ENCODE peak calls at places on chromosomes 2 and 18, in five cellular contexts. K is NCI-H1436, F is left lung, J is ACHN, T is left ventricle myocardium superior. R is an unnamed sample.

GRCh38 chr2:27278010-27278409 is 2.8 kb downstream of the DNAJC5G start:
- DNase-seq in F (no peak), K (no peak), J (no peak), T (no peak), R (no peak)

GRCh38 chr2:86382108-86382507 is 44.7 kb upstream of the REEP1 start:
- DNase-seq in T (no peak), F (no peak), K (no peak), J (no peak), R (no peak)

GRCh38 chr2:119252186-119253113 is 28.8 kb downstream of the STEAP3 start:
- DNase-seq in F (no peak), T (no peak), J (peak; percentile 96), K (no peak), R (peak; percentile 98)

GRCh38 chr2:239323473-239323872 is 77.3 kb downstream of the HDAC4 start:
- DNase-seq in K (no peak), T (no peak), F (no peak), J (no peak), R (no peak)

GRCh38 chr2:15311201-15311882 is 249.8 kb downstream of the NBAS start:
- DNase-seq in F (no peak), T (no peak), K (no peak), J (no peak), R (peak; percentile 45)

GRCh38 chr18:11408555-11408954 is 200.8 kb upstream of the SLC35G4 start:
- DNase-seq in T (no peak), J (no peak), K (no peak), F (no peak), R (no peak)

GRCh38 chr2:222861411-222862067 is 703 bp downstream of the ACSL3 start:
- DNase-seq in J (no peak), F (peak; percentile 89), T (peak; percentile 73), K (no peak), R (peak; percentile 37)

GRCh38 chr2:134107402-134107801 is 146.5 kb upstream of the MGAT5 start:
- DNase-seq in T (no peak), K (no peak), F (no peak), J (no peak), R (no peak)

GRCh38 chr2:113848758-113849460 is 41.0 kb upstream of the ACTR3 start:
- DNase-seq in K (no peak), T (no peak), J (peak; percentile 28), F (no peak), R (peak; percentile 58)

GRCh38 chr18:10122116-10122515 is 208.3 kb downstream of the VAPA start:
- DNase-seq in F (no peak), K (peak; percentile 73), J (no peak), T (no peak), R (peak; percentile 90)

GRCh38 chr2:222960126-222960525 is 91.9 kb upstream of the KCNE4 start:
- DNase-seq in F (no peak), J (no peak), K (no peak), T (no peak), R (peak; percentile 75)

GRCh38 chr18:32930695-32931301 is 158.0 kb upstream of the KLHL14 start:
- DNase-seq in J (peak; percentile 55), T (no peak), F (no peak), K (no peak), R (peak; percentile 74)

GRCh38 chr2:237752761-237753165 is 45.8 kb upstream of the RBM44 start:
- DNase-seq in J (no peak), T (no peak), K (no peak), F (no peak), R (no peak)

GRCh38 chr18:11411021-11411420 is 198.4 kb upstream of the SLC35G4 start:
- DNase-seq in F (no peak), K (no peak), T (no peak), J (no peak), R (peak; percentile 46)

GRCh38 chr2:216696751-216697560 is 1.6 kb upstream of the IGFBP5 start:
- DNase-seq in T (no peak), K (peak; percentile 33), F (no peak), J (peak; percentile 63), R (peak; percentile 73)

GRCh38 chr2:20351555-20352229 is 1.0 kb upstream of the PUM2 start:
- DNase-seq in J (no peak), T (no peak), F (no peak), K (no peak), R (no peak)

GRCh38 chr2:208101716-208102631 is 22.4 kb downstream of the CRYGD start:
- DNase-seq in K (peak; percentile 13), F (no peak), J (peak; percentile 44), T (no peak), R (peak; percentile 40)

GRCh38 chr18:46668694-46669093 is 11.7 kb upstream of the LOXHD1 start:
- DNase-seq in J (no peak), F (no peak), T (no peak), K (no peak), R (no peak)

GRCh38 chr2:112693596-112693995 is 27.2 kb upstream of the NT5DC4 start:
- DNase-seq in F (no peak), K (peak; percentile 16), J (no peak), T (no peak), R (no peak)

GRCh38 chr2:206562375-206562774 is 79.9 kb upstream of the FAM237A start:
- DNase-seq in T (no peak), F (no peak), J (no peak), K (no peak), R (peak; percentile 14)